ENCODE peak calls at places on chromosome 19, in eight cellular contexts. X is IMR-90, L is ovary, R is Calu3, C is sigmoid colon, J is AG04449, P is mesothelial cell of epicardium, Y is coronary artery. E is an unnamed sample.

GRCh38 chr19:13902993-13903555 is 2.8 kb downstream of the BRME1 start:
- DNase-seq in Y (no peak), P (no peak), C (no peak), J (no peak), L (no peak), X (no peak), R (peak; percentile 20), E (no peak)

GRCh38 chr19:2345794-2346663 is 14.0 kb upstream of the TMPRSS9 start:
- DNase-seq in R (peak; percentile 35), Y (no peak), L (peak; percentile 68), P (no peak), X (no peak), J (no peak), C (no peak), E (no peak)

GRCh38 chr19:49430678-49431329 is 5.6 kb downstream of the GFY start:
- DNase-seq in J (no peak), C (no peak), P (no peak), X (no peak), L (no peak), R (peak; percentile 20), Y (no peak), E (no peak)

GRCh38 chr19:21166436-21166835 is 24.6 kb downstream of the ZNF431 start:
- DNase-seq in R (no peak), P (no peak), X (no peak), J (no peak), L (no peak), C (no peak), Y (no peak), E (no peak)

GRCh38 chr19:5031231-5032100 is 62.6 kb downstream of the KDM4B start:
- DNase-seq in P (peak; percentile 95), R (peak; percentile 88), Y (peak; percentile 84), X (peak; percentile 65), L (peak; percentile 88), C (peak; percentile 91), J (no peak), E (peak; percentile 92)

GRCh38 chr19:28934626-28935025 is 278.3 kb downstream of the UQCRFS1 start:
- DNase-seq in X (peak; percentile 40), L (no peak), C (no peak), Y (no peak), J (no peak), R (no peak), P (no peak), E (no peak)

GRCh38 chr19:45901432-45901903 is 945 bp downstream of the MYPOP start:
- DNase-seq in R (no peak), P (peak; percentile 53), J (no peak), L (peak; percentile 53), X (peak; percentile 42), C (peak; percentile 82), Y (no peak), E (no peak)

GRCh38 chr19:14073232-14073924 is 792 bp downstream of the MISP3 start:
- DNase-seq in P (peak; percentile 86), L (peak; percentile 71), Y (no peak), R (peak; percentile 78), J (no peak), X (peak; percentile 82), C (peak; percentile 82), E (peak; percentile 87)

GRCh38 chr19:56333506-56333905 is 18.9 kb upstream of the ZSCAN5A start:
- DNase-seq in L (no peak), C (no peak), X (peak; percentile 56), J (no peak), Y (no peak), P (no peak), R (peak; percentile 69), E (no peak)

GRCh38 chr19:46365561-46365960 is 18.7 kb downstream of the PPP5C start:
- DNase-seq in J (no peak), L (no peak), C (peak; percentile 20), Y (peak; percentile 17), R (no peak), X (no peak), P (no peak), E (no peak)

GRCh38 chr19:53037101-53038097 is 7.1 kb upstream of the ERVV-2 start:
- DNase-seq in C (no peak), L (no peak), R (no peak), Y (no peak), X (peak; percentile 41), P (peak; percentile 64), J (no peak), E (no peak)

GRCh38 chr19:5313307-5313706 is 27.3 kb downstream of the PTPRS start:
- DNase-seq in C (no peak), Y (no peak), X (no peak), P (peak; percentile 46), J (no peak), L (no peak), R (peak; percentile 42), E (no peak)

DNA sequence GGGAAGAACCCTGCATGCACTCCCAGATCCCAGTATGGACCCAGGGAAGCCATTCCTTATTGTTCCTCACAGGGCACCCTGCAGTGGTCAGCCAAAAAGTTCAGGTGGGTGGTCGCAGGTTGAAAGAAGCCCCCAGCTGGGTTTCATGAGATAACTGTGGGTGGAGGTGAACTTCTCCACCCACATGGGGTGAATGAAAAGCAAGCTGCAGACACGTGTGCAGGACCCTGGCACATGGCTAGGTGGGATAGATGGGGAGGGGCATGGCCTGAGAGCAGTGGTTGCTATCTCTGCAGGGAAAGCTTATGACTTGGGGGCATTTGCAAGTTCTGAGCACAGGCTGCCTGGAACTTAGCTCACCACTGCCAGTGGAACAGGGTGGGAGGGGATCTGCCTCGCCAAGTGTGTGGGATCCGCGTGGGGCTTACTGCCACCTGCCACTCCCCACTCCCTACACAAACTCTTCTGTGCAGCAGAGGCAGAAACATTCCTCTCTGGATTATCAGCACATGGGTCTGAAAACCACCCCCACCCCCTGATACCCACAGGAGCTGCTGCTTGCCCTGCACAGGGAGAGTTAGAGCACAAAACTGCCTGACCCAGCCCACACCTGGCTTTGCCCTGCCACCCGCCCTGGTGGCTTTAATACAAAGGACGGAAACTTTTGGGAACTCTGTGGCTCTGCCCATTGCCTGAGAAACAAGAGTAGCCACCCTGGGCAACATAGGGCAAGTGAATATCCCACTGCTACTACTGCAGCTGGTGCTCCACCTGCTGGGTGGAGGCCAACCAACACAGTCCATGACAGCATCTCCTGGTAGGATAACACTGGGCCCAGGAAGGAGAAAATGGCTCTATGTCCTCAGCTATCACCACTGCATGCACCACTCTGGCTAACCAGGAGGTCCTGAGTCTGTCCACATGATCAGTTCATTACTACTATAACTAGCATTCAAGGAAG is 24.4 kb downstream of the PLA2G4C start:
- DNase-seq in X (no peak), P (no peak), R (no peak), C (no peak), J (no peak), Y (no peak), L (no peak), E (no peak)
- TF ChIP-seq CTCF in X (no peak), P (no peak), R (no peak), C (no peak), J (no peak), Y (no peak), L (no peak), E (peak; percentile 31)

DNA sequence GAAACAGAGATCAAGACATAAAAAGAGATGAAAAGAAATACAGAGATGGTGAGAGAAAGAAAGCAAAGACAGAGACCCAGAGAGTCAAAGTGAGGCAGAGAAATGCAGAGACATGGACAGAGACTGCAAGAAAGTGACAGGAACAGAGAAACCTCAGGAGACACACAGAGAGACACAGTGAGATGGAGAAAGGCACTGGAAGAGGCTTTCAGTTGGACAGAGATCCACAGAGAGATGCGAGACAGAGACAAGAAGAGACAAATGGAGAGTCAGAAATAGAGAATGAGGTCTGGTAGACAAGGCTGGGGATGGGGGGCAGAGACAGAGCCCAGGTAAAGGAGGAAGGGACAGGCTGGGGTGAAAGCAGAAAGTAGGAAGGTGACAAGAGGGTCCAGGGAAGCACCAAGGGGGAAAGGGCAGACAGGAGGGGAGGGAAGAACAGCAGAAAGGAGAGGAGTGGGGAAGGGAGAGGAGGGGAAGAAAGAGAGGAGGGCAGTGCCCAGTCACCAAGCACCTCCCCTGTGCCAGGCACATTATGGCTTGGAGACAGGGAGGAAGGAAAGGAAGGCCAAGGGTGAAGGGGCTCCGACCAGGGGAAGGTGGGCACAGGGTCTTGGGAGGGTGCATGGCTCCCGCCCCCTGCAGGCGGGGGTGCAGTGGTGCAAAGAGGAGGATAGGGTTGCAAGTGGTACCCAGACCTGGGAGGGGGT is 38.5 kb downstream of the DEDD2 start:
- DNase-seq in P (no peak), C (no peak), L (no peak), Y (no peak), R (peak; percentile 30), X (no peak), J (no peak), E (no peak)
- TF ChIP-seq CTCF in P (no peak), C (no peak), L (no peak), Y (no peak), R (no peak), X (no peak), J (peak; percentile 41), E (peak; percentile 62)

GRCh38 chr19:35511337-35511736 is 2.1 kb downstream of the DMKN start:
- DNase-seq in R (no peak), C (no peak), P (no peak), X (no peak), J (no peak), L (no peak), Y (no peak), E (no peak)

GRCh38 chr19:35512831-35513230 is 618 bp downstream of the DMKN start:
- DNase-seq in J (no peak), L (no peak), Y (no peak), C (no peak), P (no peak), X (no peak), R (no peak), E (no peak)

GRCh38 chr19:35509018-35509652 is 4.3 kb downstream of the DMKN start:
- DNase-seq in P (no peak), R (peak; percentile 83), Y (no peak), L (peak; percentile 49), J (no peak), C (no peak), X (no peak), E (no peak)

GRCh38 chr19:35509861-35510625 is 3.4 kb downstream of the DMKN start:
- DNase-seq in L (peak; percentile 89), J (no peak), X (peak; percentile 22), Y (no peak), C (peak; percentile 83), P (peak; percentile 97), R (peak; percentile 98), E (peak; percentile 89)

DNA sequence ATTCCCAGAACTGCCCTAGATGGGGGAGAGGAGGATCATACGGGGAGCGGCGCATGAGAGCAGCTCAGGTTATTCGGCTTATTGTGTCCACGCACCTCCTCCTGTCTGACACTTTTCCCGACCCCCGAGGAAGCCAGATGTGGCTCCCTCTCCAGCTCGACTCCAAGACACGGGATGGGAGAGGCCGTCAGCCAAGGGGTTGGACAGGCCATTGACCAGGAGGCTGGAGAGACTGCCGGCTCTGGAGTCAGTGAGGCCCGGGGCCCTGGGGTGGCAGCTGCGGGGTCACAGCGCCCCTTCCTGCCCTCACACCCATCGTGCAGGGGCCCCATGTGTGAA is 2.9 kb downstream of the DMKN start:
- DNase-seq in X (no peak), J (no peak), C (no peak), L (no peak), P (no peak), R (no peak), Y (no peak), E (no peak)
- TF ChIP-seq CTCF in X (no peak), J (no peak), C (no peak), L (no peak), P (peak; percentile 53), R (no peak), Y (peak; percentile 3), E (no peak)

DNA sequence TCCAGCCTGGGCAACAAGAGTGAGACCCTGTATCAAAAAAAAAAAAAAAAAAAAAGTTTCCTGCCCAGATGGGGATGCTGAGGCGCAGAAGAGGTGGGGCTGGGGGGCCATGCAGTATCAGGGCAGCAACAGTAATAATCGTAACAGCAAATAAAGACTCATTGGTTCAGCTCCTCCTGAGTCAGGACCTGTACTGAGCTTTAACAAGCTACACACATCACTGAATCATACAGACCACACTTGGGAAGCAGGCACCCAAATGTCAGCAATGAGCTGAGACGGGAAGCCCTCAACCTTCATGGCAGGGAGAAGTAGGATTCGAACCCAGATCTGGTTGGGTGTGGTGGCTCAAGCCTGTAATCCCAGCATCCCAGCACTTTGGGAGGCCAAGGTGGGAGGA is 10.6 kb upstream of the DPF1 start:
- DNase-seq in R (no peak), P (no peak), C (no peak), X (no peak), L (no peak), J (no peak), Y (no peak), E (no peak)
- TF ChIP-seq CTCF in R (no peak), P (no peak), C (no peak), X (no peak), L (no peak), J (no peak), Y (no peak), E (no peak)